ENCODE peak calls at places on chromosomes 2 and 18, in eight cellular contexts. U is activated CD8-positive, alpha-beta T cell treated with anti-CD3 and anti-CD28 coated beads for 36 hours; E is stimulated activated naive CD8-positive, alpha-beta T cell treated with anti-CD3 and anti-CD28 coated beads, Interleukin-15, Interleukin-2, amounts not matched to agents 100 U/mL and 50 U/mL, for 24 hours; T is left colon; K is Panc1; S is Right ventricle myocardium superior; P is mucosa of descending colon; I is effector memory CD8-positive, alpha-beta T cell. A is an unnamed sample.

GRCh38 chr2:204495381-204495780 is 49.9 kb upstream of the PARD3B start:
- ATAC-seq in U (no peak), I (no peak), E (no peak), S (no peak), P (no peak), T (no peak), K (no peak), A (no peak)

GRCh38 chr18:62784338-62784965 is 69.1 kb downstream of the PHLPP1 start:
- ATAC-seq in P (no peak), K (no peak), T (no peak), S (no peak), E (peak; percentile 67), I (peak; percentile 69), U (peak; percentile 82), A (peak; percentile 82)

GRCh38 chr2:204015118-204015842 is 78.7 kb downstream of the ICOS start:
- ATAC-seq in I (peak; percentile 71), U (no peak), S (no peak), E (no peak), T (no peak), P (no peak), K (no peak), A (peak; percentile 36)

GRCh38 chr2:223995569-223995968 is 38.3 kb downstream of the MRPL44 start:
- ATAC-seq in U (peak; percentile 32), S (no peak), P (no peak), I (no peak), E (no peak), K (no peak), T (no peak), A (peak; percentile 37)

GRCh38 chr2:30684996-30685395 is 122.2 kb downstream of the CAPN13 start:
- ATAC-seq in T (no peak), U (no peak), P (no peak), S (no peak), I (no peak), E (no peak), K (no peak), A (no peak)

GRCh38 chr2:76406134-76406855 is 695.6 kb upstream of the GCFC2 start:
- ATAC-seq in K (no peak), U (no peak), T (no peak), E (no peak), S (no peak), P (no peak), I (no peak), A (no peak)

GRCh38 chr2:48589170-48589767 is 28.4 kb upstream of the GTF2A1L start:
- ATAC-seq in K (peak; percentile 70), T (no peak), E (no peak), I (no peak), U (peak; percentile 24), S (peak; percentile 43), P (no peak), A (no peak)

GRCh38 chr2:11373096-11373495 is 28.7 kb upstream of the ROCK2 start:
- ATAC-seq in I (no peak), E (no peak), U (no peak), P (no peak), S (no peak), T (no peak), K (no peak), A (no peak)

GRCh38 chr2:196088209-196088608 is 19.6 kb upstream of the DNAH7 start:
- ATAC-seq in P (peak; percentile 90), K (no peak), U (no peak), I (no peak), E (no peak), S (peak; percentile 43), T (peak; percentile 89), A (no peak)

GRCh38 chr2:86519349-86519748 is 43.9 kb downstream of the CHMP3 start:
- ATAC-seq in U (no peak), E (no peak), S (no peak), K (peak; percentile 79), T (peak; percentile 34), P (no peak), I (no peak), A (no peak)

GRCh38 chr2:182713611-182714010 is 2.4 kb upstream of the DNAJC10 start:
- ATAC-seq in I (no peak), E (no peak), T (no peak), P (no peak), S (no peak), U (no peak), K (no peak), A (no peak)

GRCh38 chr2:128396500-128396891 is 77.8 kb upstream of the HS6ST1 start:
- ATAC-seq in P (no peak), S (no peak), U (no peak), I (no peak), K (no peak), E (no peak), T (no peak), A (no peak)

GRCh38 chr2:156590313-156590712 is 154.1 kb downstream of the GPD2 start:
- ATAC-seq in E (no peak), K (no peak), S (no peak), T (no peak), I (no peak), U (no peak), P (no peak), A (no peak)

GRCh38 chr2:74816540-74817331 is 17.2 kb upstream of the HK2 start:
- ATAC-seq in E (no peak), U (no peak), S (no peak), K (no peak), P (peak; percentile 83), T (peak; percentile 90), I (no peak), A (no peak)

GRCh38 chr2:134446431-134447091 is 192.7 kb downstream of the MGAT5 start:
- ATAC-seq in P (no peak), K (no peak), S (no peak), U (no peak), E (no peak), I (no peak), T (no peak), A (no peak)

A was measured in activated T-helper 17 cell treated with anti-CD3 and anti-CD28 coated beads, Interleukin-2, amount 50 U/mL, for 72 hours.